ENCODE peak calls at places on chromosomes 6 and 20, in nine cellular contexts. One of them, this sample, is unnamed. For H3K27me3, the result is how much of the 10 kb centered on the place peaks cover.

GRCh38 chr6:130054725-130055124 is 36.3 kb downstream of the L3MBTL3 start:
- DNase-seq in A673: no peak
- DNase-seq in left ventricle myocardium inferior: no peak
- DNase-seq in small intestine: no peak
- DNase-seq in mesenchymal stem cell: no peak
- DNase-seq in bronchial epithelial cell: no peak
- DNase-seq in CD4-positive, alpha-beta memory T cell: no peak
- DNase-seq in thoracic aorta: no peak
- DNase-seq in tibial artery: no peak
- DNase-seq in this sample: no peak

GRCh38 chr6:99093781-99094180 is 146.0 kb upstream of the FBXL4 start:
- DNase-seq in thoracic aorta: no peak
- DNase-seq in small intestine: no peak
- DNase-seq in bronchial epithelial cell: no peak
- DNase-seq in A673: no peak
- DNase-seq in tibial artery: no peak
- DNase-seq in mesenchymal stem cell: no peak
- DNase-seq in CD4-positive, alpha-beta memory T cell: no peak
- DNase-seq in left ventricle myocardium inferior: no peak
- DNase-seq in this sample: no peak

GRCh38 chr6:158003910-158004695 is 22.4 kb downstream of the SYNJ2 start:
- DNase-seq in CD4-positive, alpha-beta memory T cell: no peak
- DNase-seq in thoracic aorta: no peak
- DNase-seq in small intestine: no peak
- DNase-seq in A673: no peak
- DNase-seq in left ventricle myocardium inferior: peak
- DNase-seq in mesenchymal stem cell: no peak
- DNase-seq in bronchial epithelial cell: no peak
- DNase-seq in tibial artery: no peak
- DNase-seq in this sample: no peak

GRCh38 chr20:36202891-36203338 is 33.4 kb upstream of the AAR2 start:
- DNase-seq in CD4-positive, alpha-beta memory T cell: peak
- DNase-seq in thoracic aorta: no peak
- DNase-seq in mesenchymal stem cell: peak
- DNase-seq in bronchial epithelial cell: peak
- DNase-seq in A673: peak
- DNase-seq in tibial artery: peak
- DNase-seq in small intestine: peak
- DNase-seq in left ventricle myocardium inferior: peak
- DNase-seq in this sample: peak

GRCh38 chr6:113137411-113137810 is 719.7 kb upstream of the MARCKS start:
- DNase-seq in A673: no peak
- DNase-seq in small intestine: no peak
- DNase-seq in mesenchymal stem cell: no peak
- DNase-seq in bronchial epithelial cell: no peak
- DNase-seq in tibial artery: no peak
- DNase-seq in thoracic aorta: no peak
- DNase-seq in left ventricle myocardium inferior: peak
- DNase-seq in CD4-positive, alpha-beta memory T cell: no peak
- DNase-seq in this sample: no peak

GRCh38 chr20:58959652-58960051 is 21.4 kb upstream of the NELFCD start:
- DNase-seq in A673: no peak
- DNase-seq in small intestine: no peak
- DNase-seq in tibial artery: no peak
- DNase-seq in bronchial epithelial cell: no peak
- DNase-seq in mesenchymal stem cell: no peak
- DNase-seq in left ventricle myocardium inferior: no peak
- DNase-seq in thoracic aorta: no peak
- DNase-seq in CD4-positive, alpha-beta memory T cell: no peak
- DNase-seq in this sample: no peak

GRCh38 chr6:119339941-119340456 is 9.6 kb downstream of the MAN1A1 start:
- DNase-seq in left ventricle myocardium inferior: no peak
- DNase-seq in small intestine: no peak
- DNase-seq in CD4-positive, alpha-beta memory T cell: no peak
- DNase-seq in mesenchymal stem cell: peak
- DNase-seq in bronchial epithelial cell: no peak
- DNase-seq in A673: no peak
- DNase-seq in tibial artery: peak
- DNase-seq in thoracic aorta: no peak
- DNase-seq in this sample: no peak

GRCh38 chr6:8215631-8216030 is 113.3 kb upstream of the EEF1E1 start:
- DNase-seq in small intestine: no peak
- DNase-seq in mesenchymal stem cell: no peak
- DNase-seq in bronchial epithelial cell: peak
- DNase-seq in tibial artery: no peak
- DNase-seq in CD4-positive, alpha-beta memory T cell: no peak
- DNase-seq in left ventricle myocardium inferior: no peak
- DNase-seq in thoracic aorta: no peak
- DNase-seq in A673: no peak
- DNase-seq in this sample: no peak

GRCh38 chr6:12545837-12546658 is 170.5 kb upstream of the PHACTR1 start:
- DNase-seq in mesenchymal stem cell: peak
- DNase-seq in tibial artery: no peak
- DNase-seq in thoracic aorta: no peak
- DNase-seq in bronchial epithelial cell: peak
- DNase-seq in CD4-positive, alpha-beta memory T cell: no peak
- DNase-seq in A673: peak
- DNase-seq in small intestine: peak
- DNase-seq in left ventricle myocardium inferior: no peak
- DNase-seq in this sample: no peak

GRCh38 chr20:56893206-56893605 is 264.1 kb downstream of the TFAP2C start:
- DNase-seq in small intestine: no peak
- DNase-seq in A673: no peak
- DNase-seq in mesenchymal stem cell: no peak
- DNase-seq in tibial artery: no peak
- DNase-seq in left ventricle myocardium inferior: no peak
- DNase-seq in bronchial epithelial cell: no peak
- DNase-seq in CD4-positive, alpha-beta memory T cell: peak
- DNase-seq in thoracic aorta: no peak
- DNase-seq in this sample: peak

GRCh38 chr6:73152998-73153757 is 72.1 kb downstream of the KHDC1L start:
- DNase-seq in A673: peak
- DNase-seq in mesenchymal stem cell: no peak
- DNase-seq in left ventricle myocardium inferior: no peak
- DNase-seq in tibial artery: no peak
- DNase-seq in CD4-positive, alpha-beta memory T cell: no peak
- DNase-seq in bronchial epithelial cell: peak
- DNase-seq in thoracic aorta: no peak
- DNase-seq in small intestine: no peak
- DNase-seq in this sample: no peak

GRCh38 chr20:24870876-24871275 is 78.2 kb upstream of the CST7 start:
- DNase-seq in mesenchymal stem cell: no peak
- DNase-seq in tibial artery: no peak
- DNase-seq in left ventricle myocardium inferior: no peak
- DNase-seq in small intestine: no peak
- DNase-seq in CD4-positive, alpha-beta memory T cell: no peak
- DNase-seq in A673: no peak
- DNase-seq in thoracic aorta: no peak
- DNase-seq in bronchial epithelial cell: no peak
- DNase-seq in this sample: no peak

GRCh38 chr20:45181639-45182038 is 6.9 kb downstream of the PI3 start:
- DNase-seq in tibial artery: no peak
- DNase-seq in CD4-positive, alpha-beta memory T cell: no peak
- DNase-seq in mesenchymal stem cell: no peak
- DNase-seq in thoracic aorta: no peak
- DNase-seq in A673: peak
- DNase-seq in left ventricle myocardium inferior: no peak
- DNase-seq in small intestine: no peak
- DNase-seq in bronchial epithelial cell: no peak
- DNase-seq in this sample: no peak

GRCh38 chr6:26235240-26235730 is 129.7 kb upstream of the BTN3A2 start:
- DNase-seq in small intestine: peak
- DNase-seq in mesenchymal stem cell: no peak
- DNase-seq in tibial artery: no peak
- DNase-seq in A673: no peak
- DNase-seq in left ventricle myocardium inferior: no peak
- DNase-seq in CD4-positive, alpha-beta memory T cell: no peak
- DNase-seq in thoracic aorta: no peak
- DNase-seq in bronchial epithelial cell: no peak
- DNase-seq in this sample: no peak

GRCh38 chr6:1310628-1311399 is 1.1 kb upstream of the FOXQ1 start:
- DNase-seq in left ventricle myocardium inferior: no peak
- DNase-seq in A673: no peak
- DNase-seq in thoracic aorta: no peak
- DNase-seq in bronchial epithelial cell: peak
- DNase-seq in small intestine: peak
- DNase-seq in tibial artery: no peak
- DNase-seq in mesenchymal stem cell: no peak
- DNase-seq in CD4-positive, alpha-beta memory T cell: no peak
- DNase-seq in this sample: no peak
- H3K27me3 ChIP-seq in left ventricle myocardium inferior: half or more
- H3K27me3 ChIP-seq in A673: half or more
- H3K27me3 ChIP-seq in thoracic aorta: under half
- H3K27me3 ChIP-seq in bronchial epithelial cell: under half
- H3K27me3 ChIP-seq in small intestine: under half
- H3K27me3 ChIP-seq in tibial artery: under half
- H3K27me3 ChIP-seq in mesenchymal stem cell: half or more
- H3K27me3 ChIP-seq in CD4-positive, alpha-beta memory T cell: under half
- H3K27me3 ChIP-seq in this sample: half or more

GRCh38 chr6:149929422-149929821 is 6.5 kb upstream of the RAET1G start:
- DNase-seq in thoracic aorta: no peak
- DNase-seq in left ventricle myocardium inferior: no peak
- DNase-seq in tibial artery: no peak
- DNase-seq in small intestine: no peak
- DNase-seq in CD4-positive, alpha-beta memory T cell: no peak
- DNase-seq in mesenchymal stem cell: no peak
- DNase-seq in bronchial epithelial cell: no peak
- DNase-seq in A673: peak
- DNase-seq in this sample: no peak
- H3K27me3 ChIP-seq in thoracic aorta: under half
- H3K27me3 ChIP-seq in left ventricle myocardium inferior: half or more
- H3K27me3 ChIP-seq in tibial artery: under half
- H3K27me3 ChIP-seq in small intestine: under half
- H3K27me3 ChIP-seq in CD4-positive, alpha-beta memory T cell: under half
- H3K27me3 ChIP-seq in mesenchymal stem cell: under half
- H3K27me3 ChIP-seq in bronchial epithelial cell: under half
- H3K27me3 ChIP-seq in A673: under half
- H3K27me3 ChIP-seq in this sample: under half

GRCh38 chr6:165665384-165665672 is 2.3 kb upstream of the PDE10A start:
- DNase-seq in CD4-positive, alpha-beta memory T cell: no peak
- DNase-seq in left ventricle myocardium inferior: no peak
- DNase-seq in small intestine: no peak
- DNase-seq in A673: no peak
- DNase-seq in mesenchymal stem cell: no peak
- DNase-seq in bronchial epithelial cell: no peak
- DNase-seq in thoracic aorta: no peak
- DNase-seq in tibial artery: no peak
- DNase-seq in this sample: no peak

GRCh38 chr6:165662671-165663282 is at the start of gene PDE10A:
- DNase-seq in thoracic aorta: no peak
- DNase-seq in tibial artery: peak
- DNase-seq in mesenchymal stem cell: peak
- DNase-seq in small intestine: no peak
- DNase-seq in left ventricle myocardium inferior: peak
- DNase-seq in CD4-positive, alpha-beta memory T cell: no peak
- DNase-seq in bronchial epithelial cell: no peak
- DNase-seq in A673: peak
- DNase-seq in this sample: no peak

GRCh38 chr6:165663283-165663735 is 268 bp upstream of the PDE10A start:
- DNase-seq in tibial artery: no peak
- DNase-seq in small intestine: no peak
- DNase-seq in bronchial epithelial cell: no peak
- DNase-seq in thoracic aorta: no peak
- DNase-seq in A673: peak
- DNase-seq in left ventricle myocardium inferior: peak
- DNase-seq in CD4-positive, alpha-beta memory T cell: no peak
- DNase-seq in mesenchymal stem cell: peak
- DNase-seq in this sample: no peak

GRCh38 chr6:165664553-165665383 is 1.7 kb upstream of the PDE10A start:
- DNase-seq in tibial artery: no peak
- DNase-seq in CD4-positive, alpha-beta memory T cell: no peak
- DNase-seq in A673: no peak
- DNase-seq in mesenchymal stem cell: peak
- DNase-seq in thoracic aorta: no peak
- DNase-seq in left ventricle myocardium inferior: no peak
- DNase-seq in small intestine: no peak
- DNase-seq in bronchial epithelial cell: no peak
- DNase-seq in this sample: no peak

DNA sequence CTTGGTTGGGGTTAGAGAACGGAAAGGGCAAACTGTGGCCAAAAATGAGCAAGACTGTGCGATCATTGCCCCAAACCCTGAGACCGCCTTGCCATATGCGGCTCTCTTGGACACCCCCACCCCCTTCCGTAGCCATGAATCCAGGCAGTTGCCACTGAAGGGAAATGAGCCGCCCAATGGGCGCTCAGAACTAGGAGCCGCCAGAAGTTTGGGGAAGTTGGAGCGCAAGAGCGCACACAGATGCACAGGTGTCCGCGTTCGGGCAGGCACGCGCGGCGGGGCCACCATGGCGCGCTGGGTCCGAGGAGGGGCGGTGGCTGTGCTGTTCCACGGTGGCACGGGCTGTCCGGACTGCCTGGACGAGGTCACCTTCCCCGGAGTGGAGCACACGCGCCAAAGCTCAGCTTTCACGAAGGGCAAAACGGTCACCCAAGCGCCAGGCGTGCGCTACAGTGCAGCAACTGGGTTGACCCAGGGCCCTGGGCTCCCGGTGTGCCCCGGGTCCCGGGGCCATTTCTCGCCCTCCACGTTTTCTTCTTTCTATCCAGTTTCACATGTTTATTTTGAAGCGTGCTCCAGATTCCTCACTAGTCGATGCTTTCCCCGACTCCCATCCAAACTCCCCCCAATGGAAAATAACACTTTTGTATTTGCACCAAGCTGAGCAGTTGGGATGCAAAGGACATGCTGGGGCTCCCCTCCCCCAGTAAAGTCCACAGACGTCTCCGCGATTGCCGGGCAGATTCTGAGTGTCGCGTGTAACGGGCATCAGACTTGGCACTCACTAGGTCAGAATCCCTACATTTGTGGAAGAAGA is 903 bp upstream of the PDE10A start:
- DNase-seq in mesenchymal stem cell: peak
- DNase-seq in CD4-positive, alpha-beta memory T cell: no peak
- DNase-seq in A673: no peak
- DNase-seq in tibial artery: no peak
- DNase-seq in bronchial epithelial cell: peak
- DNase-seq in thoracic aorta: no peak
- DNase-seq in small intestine: no peak
- DNase-seq in left ventricle myocardium inferior: peak
- DNase-seq in this sample: no peak
- H3K27me3 ChIP-seq in mesenchymal stem cell: under half
- H3K27me3 ChIP-seq in CD4-positive, alpha-beta memory T cell: under half
- H3K27me3 ChIP-seq in A673: half or more
- H3K27me3 ChIP-seq in tibial artery: under half
- H3K27me3 ChIP-seq in bronchial epithelial cell: under half
- H3K27me3 ChIP-seq in thoracic aorta: under half
- H3K27me3 ChIP-seq in small intestine: under half
- H3K27me3 ChIP-seq in left ventricle myocardium inferior: under half
- H3K27me3 ChIP-seq in this sample: under half

DNA sequence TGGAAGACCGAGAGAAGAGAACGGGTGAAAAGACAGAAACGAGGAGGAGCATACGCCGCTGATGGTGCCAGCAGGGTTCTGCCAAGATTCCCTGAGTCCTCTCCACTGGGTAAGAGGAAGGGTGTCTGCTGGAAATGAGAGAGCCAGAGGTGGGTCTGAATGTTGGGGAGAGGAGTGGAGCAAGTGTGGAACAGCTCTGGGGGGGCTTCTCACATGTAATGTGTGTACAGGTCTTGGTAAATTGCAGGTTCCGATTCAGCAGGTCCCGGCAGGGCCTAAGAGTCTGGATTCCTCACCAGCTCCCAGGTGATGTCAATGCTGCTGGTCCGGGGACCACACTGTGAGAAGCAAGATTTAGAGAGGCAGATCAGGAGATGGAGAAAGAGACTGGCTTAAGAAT is 1.5 kb upstream of the EBF4 start:
- DNase-seq in bronchial epithelial cell: no peak
- DNase-seq in tibial artery: no peak
- DNase-seq in left ventricle myocardium inferior: no peak
- DNase-seq in A673: no peak
- DNase-seq in small intestine: no peak
- DNase-seq in CD4-positive, alpha-beta memory T cell: no peak
- DNase-seq in thoracic aorta: no peak
- DNase-seq in mesenchymal stem cell: no peak
- DNase-seq in this sample: no peak
- H3K27me3 ChIP-seq in bronchial epithelial cell: under half
- H3K27me3 ChIP-seq in tibial artery: under half
- H3K27me3 ChIP-seq in left ventricle myocardium inferior: half or more
- H3K27me3 ChIP-seq in A673: under half
- H3K27me3 ChIP-seq in small intestine: under half
- H3K27me3 ChIP-seq in CD4-positive, alpha-beta memory T cell: under half
- H3K27me3 ChIP-seq in thoracic aorta: under half
- H3K27me3 ChIP-seq in mesenchymal stem cell: half or more
- H3K27me3 ChIP-seq in this sample: half or more

This sample was measured in iPS DF 6.9.